ENCODE peak calls at places on chromosome 19, in seven cellular contexts. R is endothelial cell of umbilical vein, I is H1, C is HepG2, U is HCT116, Z is K562, W is GM12878. V is an unnamed sample.

GRCh38 chr19:54448037-54448773 is 794 bp upstream of the LENG8 start:
- DNase-seq in R (peak; percentile 75), I (peak; percentile 62), C (peak; percentile 51), U (no peak), Z (peak; percentile 66), W (no peak), V (peak; percentile 73)

GRCh38 chr19:48308695-48309586 is 16.4 kb upstream of the EMP3 start:
- DNase-seq in R (peak; percentile 25), I (no peak), C (peak; percentile 71), U (no peak), Z (peak; percentile 35), W (no peak), V (peak; percentile 56)

GRCh38 chr19:12899891-12900518 is 9.0 kb downstream of the GCDH start:
- DNase-seq in R (no peak), I (no peak), C (no peak), U (no peak), Z (no peak), W (peak; percentile 61), V (no peak)

GRCh38 chr19:30439271-30439750 is 67.1 kb downstream of the ZNF536 start:
- DNase-seq in R (no peak), I (no peak), C (no peak), U (no peak), Z (no peak), W (no peak), V (no peak)

GRCh38 chr19:18109731-18110671 is 12.4 kb downstream of the MAST3 start:
- DNase-seq in R (no peak), I (peak; percentile 84), C (peak; percentile 29), U (no peak), Z (peak; percentile 89), W (no peak), V (no peak)

GRCh38 chr19:2223959-2224358 is 12.2 kb downstream of the PLEKHJ1 start:
- DNase-seq in R (no peak), I (no peak), C (no peak), U (no peak), Z (no peak), W (no peak), V (no peak)

GRCh38 chr19:30174791-30175190 is 197.4 kb upstream of the ZNF536 start:
- DNase-seq in R (no peak), I (no peak), C (no peak), U (no peak), Z (no peak), W (no peak), V (no peak)

GRCh38 chr19:43624933-43625332 is 5.5 kb upstream of the ZNF428 start:
- DNase-seq in R (no peak), I (peak; percentile 96), C (no peak), U (peak; percentile 72), Z (peak; percentile 87), W (no peak), V (no peak)

GRCh38 chr19:53947624-53948023 is 15.1 kb upstream of the CACNG8 start:
- DNase-seq in R (no peak), I (no peak), C (peak; percentile 21), U (peak; percentile 47), Z (no peak), W (no peak), V (peak; percentile 84)

GRCh38 chr19:43664008-43664407 is 6.0 kb downstream of the PLAUR start:
- DNase-seq in R (peak; percentile 72), I (no peak), C (no peak), U (no peak), Z (no peak), W (peak; percentile 35), V (no peak)

GRCh38 chr19:21128901-21129698 is 12.7 kb upstream of the ZNF431 start:
- DNase-seq in R (no peak), I (no peak), C (peak; percentile 17), U (no peak), Z (no peak), W (no peak), V (no peak)

GRCh38 chr19:29724102-29724641 is 9.1 kb upstream of the C19orf12 start:
- DNase-seq in R (peak; percentile 31), I (peak; percentile 73), C (no peak), U (no peak), Z (peak; percentile 23), W (no peak), V (no peak)

GRCh38 chr19:17739121-17739875 is 12.0 kb upstream of the FCHO1 start:
- DNase-seq in R (no peak), I (no peak), C (no peak), U (no peak), Z (peak; percentile 82), W (peak; percentile 40), V (no peak)

GRCh38 chr19:47231215-47232054 is 436 bp upstream of the BBC3 start:
- DNase-seq in R (peak; percentile 91), I (peak; percentile 86), C (peak; percentile 88), U (no peak), Z (peak; percentile 91), W (peak; percentile 54), V (peak; percentile 90)

GRCh38 chr19:45528744-45529453 is 21.6 kb downstream of the VASP start:
- DNase-seq in R (no peak), I (peak; percentile 88), C (no peak), U (no peak), Z (peak; percentile 85), W (no peak), V (no peak)

GRCh38 chr19:47716270-47716937 is 3.2 kb downstream of the EHD2 start:
- DNase-seq in R (no peak), I (no peak), C (no peak), U (no peak), Z (no peak), W (no peak), V (no peak)

GRCh38 chr19:11140896-11141295 is 14.7 kb downstream of the SPC24 start:
- DNase-seq in R (no peak), I (no peak), C (no peak), U (no peak), Z (no peak), W (no peak), V (no peak)

GRCh38 chr19:11141937-11142527 is 13.6 kb downstream of the SPC24 start:
- DNase-seq in R (no peak), I (peak; percentile 54), C (peak; percentile 35), U (no peak), Z (no peak), W (no peak), V (no peak)

GRCh38 chr19:11136400-11137101 is 19.0 kb downstream of the SPC24 start:
- DNase-seq in R (no peak), I (no peak), C (no peak), U (no peak), Z (peak; percentile 9), W (no peak), V (no peak)

GRCh38 chr19:11137542-11138384 is 17.8 kb downstream of the SPC24 start:
- DNase-seq in R (peak; percentile 53), I (peak; percentile 79), C (peak; percentile 75), U (no peak), Z (peak; percentile 76), W (no peak), V (peak; percentile 55)

GRCh38 chr19:11138659-11139526 is 16.7 kb downstream of the SPC24 start:
- DNase-seq in R (peak; percentile 51), I (peak; percentile 68), C (peak; percentile 54), U (no peak), Z (peak; percentile 30), W (no peak), V (peak; percentile 69)
- H3K4me2 ChIP-seq in R (peak overlapping the region; percentile 4), I (peak overlapping the region; percentile 53), C (peak overlapping the region; percentile 85), U (peak overlapping the region; percentile 85), Z (peak overlapping the region; percentile 26), W (no peak overlapping the region), V (peak overlapping the region; percentile 82)

GRCh38 chr19:15296841-15297415 is 35.4 kb downstream of the BRD4 start:
- DNase-seq in R (no peak), I (no peak), C (peak; percentile 85), U (no peak), Z (no peak), W (no peak), V (no peak)
- TF ChIP-seq MAX in R (no peak), I (no peak), C (peak; percentile 0), U (no peak), Z (no peak), W (no peak), V (no peak)

GRCh38 chr19:408441-409005 is 424 bp downstream of the C2CD4C start:
- DNase-seq in R (no peak), I (peak; percentile 54), C (no peak), U (no peak), Z (peak; percentile 81), W (no peak), V (no peak)

GRCh38 chr19:409006-409514 is at the start of gene C2CD4C:
- DNase-seq in R (no peak), I (peak; percentile 76), C (no peak), U (no peak), Z (peak; percentile 78), W (no peak), V (no peak)

GRCh38 chr19:410243-410781 is 1.4 kb upstream of the C2CD4C start:
- DNase-seq in R (no peak), I (peak; percentile 43), C (no peak), U (no peak), Z (no peak), W (no peak), V (no peak)

GRCh38 chr19:407501-408440 is 1.2 kb downstream of the C2CD4C start:
- DNase-seq in R (no peak), I (peak; percentile 53), C (no peak), U (no peak), Z (no peak), W (no peak), V (no peak)

DNA sequence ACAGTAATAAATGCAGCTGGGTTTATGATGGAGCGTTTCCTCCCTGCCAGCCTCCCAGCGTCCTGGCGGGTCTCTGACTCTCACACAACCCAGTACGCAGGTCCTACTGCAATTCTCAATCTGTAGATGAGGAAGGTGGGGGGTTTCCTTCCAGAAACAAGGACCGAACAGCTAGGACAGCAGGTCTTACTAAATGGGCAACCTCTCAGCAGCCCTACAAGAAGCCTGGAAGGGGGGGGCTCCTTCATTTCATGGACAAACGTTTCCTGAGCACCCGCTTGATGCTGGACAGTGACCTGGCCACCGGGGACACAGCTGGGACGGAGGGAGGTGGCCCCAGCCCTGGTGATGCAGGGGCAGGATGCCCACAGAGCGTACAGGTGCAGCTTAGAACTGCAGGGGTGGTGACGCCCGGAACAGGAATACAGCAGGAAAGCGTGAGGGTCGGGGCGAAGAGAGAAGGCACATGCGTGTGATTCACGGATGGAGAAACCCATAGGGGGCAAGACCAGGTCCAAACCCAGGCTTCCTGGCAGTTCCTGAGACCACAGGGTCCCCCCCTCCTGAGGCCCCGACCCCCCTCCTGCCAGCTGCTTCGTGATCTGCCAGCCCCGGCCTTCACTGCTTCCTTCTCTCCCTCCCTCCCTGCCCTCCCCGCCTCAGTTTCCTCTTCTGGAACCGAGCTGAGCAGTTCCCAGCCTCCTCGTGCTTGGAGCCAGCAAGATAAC is 732 bp upstream of the C2CD4C start:
- DNase-seq in R (no peak), I (peak; percentile 73), C (no peak), U (no peak), Z (no peak), W (no peak), V (peak; percentile 28)
- H3K4me2 ChIP-seq in R (peak overlapping the region; percentile 36), I (peak overlapping the region; percentile 94), C (peak overlapping the region; percentile 8), U (peak overlapping the region; percentile 84), Z (no peak overlapping the region), W (no peak overlapping the region), V (peak overlapping the region; percentile 100)

DNA sequence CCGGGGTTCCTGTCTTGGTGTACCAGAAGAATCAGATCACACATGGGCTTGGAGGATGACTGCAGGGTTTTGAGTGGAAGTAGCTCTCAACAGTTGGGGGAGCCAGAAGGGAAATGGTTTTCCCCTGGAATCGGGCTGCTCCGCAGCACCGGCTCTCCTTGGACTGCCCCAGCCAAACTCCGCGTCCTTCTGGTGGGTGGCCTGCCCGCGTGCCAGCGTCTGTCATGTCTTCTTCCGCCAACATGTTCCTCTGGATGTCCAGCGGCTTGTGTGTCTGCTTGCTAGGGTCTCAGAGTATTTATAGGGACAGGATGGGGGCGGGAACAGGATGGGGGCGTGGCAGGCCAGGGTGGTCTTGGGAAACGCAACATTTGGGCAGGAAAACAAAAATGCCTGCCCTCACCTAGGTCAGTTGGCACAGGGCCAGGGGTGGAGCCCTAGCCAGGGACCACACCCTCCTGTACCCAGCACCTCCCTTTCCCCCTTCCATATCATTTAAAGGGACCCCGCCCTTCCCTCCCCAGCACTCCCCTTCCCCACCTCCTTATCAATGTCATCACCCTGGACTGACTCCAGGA is 1.3 kb upstream of the ZNF30 start:
- DNase-seq in R (no peak), I (no peak), C (no peak), U (no peak), Z (no peak), W (no peak), V (no peak)
- TF ChIP-seq MAX in R (no peak), I (no peak), C (no peak), U (no peak), Z (no peak), W (no peak), V (no peak)